ENCODE peak calls at places on chromosome 6, in four cellular contexts. Q is NT2/D1, M is H1, Z is HepG2. L is an unnamed sample.

GRCh38 chr6:112286010-112286409 is 31.6 kb upstream of the LAMA4 start:
- DNase-seq in Q (no peak), M (no peak), Z (no peak), L (peak; percentile 11)

GRCh38 chr6:25054469-25054868 is 118.7 kb upstream of the RIPOR2 start:
- DNase-seq in Q (no peak), M (no peak), Z (no peak), L (no peak)

GRCh38 chr6:52305385-52305784 is 20.8 kb upstream of the MCM3 start:
- DNase-seq in Q (no peak), M (no peak), Z (no peak), L (no peak)

GRCh38 chr6:44297063-44298038 is 15.8 kb downstream of the AARS2 start:
- DNase-seq in Q (no peak), M (peak; percentile 87), Z (no peak), L (no peak)

GRCh38 chr6:119110601-119111548 is 32.4 kb upstream of the FAM184A start:
- DNase-seq in Q (peak; percentile 16), M (no peak), Z (peak; percentile 69), L (peak; percentile 28)

GRCh38 chr6:87001494-87001893 is 64.2 kb downstream of the HTR1E start:
- DNase-seq in Q (no peak), M (no peak), Z (no peak), L (no peak)

GRCh38 chr6:28172006-28172405 is 30.3 kb downstream of the ZKSCAN8 start:
- DNase-seq in Q (no peak), M (no peak), Z (no peak), L (no peak)

GRCh38 chr6:128648022-128648598 is 127.7 kb upstream of the PTPRK start:
- DNase-seq in Q (no peak), M (no peak), Z (no peak), L (no peak)

GRCh38 chr6:117555262-117555849 is 47.0 kb downstream of the GOPC start:
- DNase-seq in Q (no peak), M (no peak), Z (no peak), L (no peak)

GRCh38 chr6:118319890-118320289 is 228.2 kb upstream of the PLN start:
- DNase-seq in Q (no peak), M (no peak), Z (no peak), L (no peak)

GRCh38 chr6:113496157-113496556 is 361.0 kb upstream of the MARCKS start:
- DNase-seq in Q (no peak), M (no peak), Z (no peak), L (no peak)

GRCh38 chr6:111625511-111626331 is 20.0 kb upstream of the TRAF3IP2 start:
- DNase-seq in Q (no peak), M (no peak), Z (no peak), L (no peak)

GRCh38 chr6:105591053-105591452 is 188.2 kb upstream of the PREP start:
- DNase-seq in Q (no peak), M (no peak), Z (no peak), L (peak; percentile 79)

GRCh38 chr6:159969921-159970320 is 1.0 kb downstream of the IGF2R start:
- DNase-seq in Q (no peak), M (no peak), Z (peak; percentile 92), L (no peak)

GRCh38 chr6:134447883-134448387 is 130.0 kb upstream of the SGK1 start:
- DNase-seq in Q (no peak), M (no peak), Z (no peak), L (no peak)

DNA sequence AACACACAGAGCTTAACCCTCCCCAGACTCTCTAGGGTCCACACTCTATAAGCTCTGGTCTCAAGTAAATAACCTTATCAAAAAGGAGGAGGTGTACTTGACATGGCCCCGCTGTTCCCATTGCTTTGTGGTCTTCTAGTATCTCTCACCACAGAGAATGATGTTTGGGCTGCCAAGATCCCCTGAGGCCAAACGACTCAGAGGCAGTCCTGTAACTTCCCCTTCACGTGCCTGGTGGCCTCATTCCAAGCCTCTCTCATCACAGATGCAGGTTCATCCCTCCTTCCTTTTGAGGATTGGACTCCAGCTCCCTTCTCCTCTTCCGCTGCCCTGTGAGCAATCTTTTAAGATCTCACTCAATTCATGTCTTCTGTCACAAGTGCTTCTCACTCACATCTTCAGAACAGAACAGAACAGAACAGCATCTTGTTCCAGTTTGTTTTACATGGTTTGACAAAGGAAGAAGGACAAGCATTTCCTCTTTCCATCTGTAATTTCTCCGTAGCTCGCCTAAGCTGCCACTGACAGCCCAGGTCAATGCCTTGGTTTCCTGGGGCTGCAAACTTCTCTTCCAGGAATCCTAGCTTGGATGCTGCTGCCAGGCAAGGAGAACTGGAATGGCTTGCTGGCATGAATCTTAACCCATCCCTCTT is 541.5 kb downstream of the CD83 start:
- DNase-seq in Q (no peak), M (no peak), Z (no peak), L (no peak)
- TF ChIP-seq SUZ12 in Q (no peak), M (no peak), Z (no peak), L (no peak)

DNA sequence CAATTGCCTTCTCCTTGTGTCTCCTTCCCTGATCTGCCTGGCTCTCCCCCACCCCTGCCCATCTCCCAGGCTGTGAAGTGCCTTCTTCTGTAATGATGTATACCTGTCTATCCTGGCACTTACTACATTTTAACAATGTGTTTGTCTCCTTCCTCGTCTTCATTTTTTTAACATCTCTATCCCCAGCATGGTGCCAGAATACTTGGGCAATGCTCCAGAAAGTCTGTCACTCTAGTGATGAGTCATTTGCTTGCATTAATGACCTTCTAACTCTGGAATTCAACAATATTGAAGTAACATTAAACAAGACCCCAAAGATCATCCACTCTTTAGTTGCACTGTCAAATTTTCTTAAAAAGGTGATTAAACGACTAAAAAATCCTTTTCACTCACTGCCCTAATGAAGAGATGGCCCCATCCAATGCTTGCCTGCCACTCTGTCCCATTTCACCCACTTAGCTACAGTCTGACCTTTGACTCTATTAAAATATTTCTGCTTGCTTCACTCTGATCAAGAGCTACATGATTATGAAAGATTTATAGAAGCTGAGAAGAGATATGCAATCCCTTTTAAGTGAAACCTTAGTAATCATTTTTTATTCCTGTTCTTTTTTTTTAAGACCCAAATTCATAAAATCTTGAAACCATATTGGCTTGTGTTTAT is 7.7 kb upstream of the KLHL31 start:
- DNase-seq in Q (no peak), M (no peak), Z (peak; percentile 71), L (no peak)
- H3K4me1 ChIP-seq in Q (no peaks in the 10 kb centered on the region), M (no peaks in the 10 kb centered on the region), Z (peaks cover 8% of the 10 kb centered on the region), L (no peaks in the 10 kb centered on the region)

DNA sequence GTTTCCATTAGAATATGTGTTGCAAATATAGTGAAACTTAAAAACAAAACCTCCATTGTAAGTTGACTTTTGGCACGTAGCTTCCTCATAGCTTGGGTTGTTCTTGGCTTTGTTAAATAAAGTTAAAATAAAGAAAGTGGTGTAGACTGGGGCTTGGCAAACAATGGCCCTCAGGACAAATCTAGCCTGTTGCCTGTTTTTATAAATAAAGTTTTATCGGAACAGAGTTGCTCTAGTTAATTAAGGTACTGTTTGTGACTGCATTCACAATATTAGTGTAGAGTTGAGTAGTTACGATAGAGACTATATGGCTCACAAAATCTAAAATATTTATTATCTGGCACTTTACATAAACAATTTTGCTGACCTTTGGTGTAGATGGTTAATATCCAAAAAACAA is 168.8 kb downstream of the CDKAL1 start:
- DNase-seq in Q (no peak), M (no peak), Z (no peak), L (no peak)
- TF ChIP-seq SUZ12 in Q (no peak), M (no peak), Z (no peak), L (no peak)

GRCh38 chr6:7241160-7241559 is 71.8 kb downstream of the SSR1 start:
- DNase-seq in Q (no peak), M (no peak), Z (no peak), L (no peak)
- H3K4me1 ChIP-seq in Q (no peaks in the 10 kb centered on the region), M (peaks cover 18% of the 10 kb centered on the region), Z (peaks cover 78% of the 10 kb centered on the region), L (peaks cover 50% of the 10 kb centered on the region)

GRCh38 chr6:11497881-11498280 is 39.7 kb upstream of the TMEM170B start:
- DNase-seq in Q (no peak), M (no peak), Z (no peak), L (no peak)
- TF ChIP-seq SUZ12 in Q (no peak), M (no peak), Z (no peak), L (no peak)

DNA sequence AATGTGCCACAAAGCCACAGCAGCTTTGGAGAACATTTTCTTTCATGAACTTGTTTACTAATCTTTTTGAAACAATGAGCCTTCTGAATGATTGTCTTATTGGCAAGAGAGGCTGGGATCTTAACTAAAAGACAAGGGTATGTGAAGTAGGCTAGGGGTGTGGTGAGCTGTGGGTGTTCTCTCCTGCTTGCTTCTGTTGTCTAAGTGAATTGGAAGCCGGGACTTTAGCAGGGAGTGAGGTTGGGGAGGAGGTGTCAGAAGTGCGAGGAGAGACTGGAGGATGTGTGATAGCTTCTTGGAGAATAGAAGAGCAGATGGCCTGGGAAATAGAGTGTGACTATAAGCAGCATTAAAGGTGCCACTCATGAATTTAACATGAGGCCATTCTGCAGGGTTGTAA is 562.8 kb downstream of the UTRN start:
- DNase-seq in Q (no peak), M (no peak), Z (no peak), L (no peak)
- H3K4me1 ChIP-seq in Q (no peaks in the 10 kb centered on the region), M (peaks cover 3% of the 10 kb centered on the region), Z (no peaks in the 10 kb centered on the region), L (no peaks in the 10 kb centered on the region)

GRCh38 chr6:37739618-37740017 is 41.9 kb upstream of the MDGA1 start:
- DNase-seq in Q (no peak), M (no peak), Z (no peak), L (no peak)

GRCh38 chr6:37738216-37738615 is 40.5 kb upstream of the MDGA1 start:
- DNase-seq in Q (no peak), M (no peak), Z (no peak), L (no peak)

GRCh38 chr6:37732688-37733087 is 35.0 kb upstream of the MDGA1 start:
- DNase-seq in Q (no peak), M (peak; percentile 77), Z (no peak), L (no peak)

GRCh38 chr6:37731888-37732287 is 34.2 kb upstream of the MDGA1 start:
- DNase-seq in Q (no peak), M (no peak), Z (no peak), L (peak; percentile 39)

GRCh38 chr6:37735722-37736121 is 38.0 kb upstream of the MDGA1 start:
- DNase-seq in Q (no peak), M (no peak), Z (no peak), L (no peak)
- TF ChIP-seq SUZ12 in Q (no peak), M (no peak), Z (no peak), L (no peak)

GRCh38 chr6:161607696-161608297 is 333.9 kb upstream of the AGPAT4 start:
- DNase-seq in Q (no peak), M (no peak), Z (no peak), L (no peak)
- H3K4me1 ChIP-seq in Q (no peaks in the 10 kb centered on the region), M (no peaks in the 10 kb centered on the region), Z (no peaks in the 10 kb centered on the region), L (no peaks in the 10 kb centered on the region)

GRCh38 chr6:43089874-43090556 is 13.9 kb downstream of the PTK7 start:
- DNase-seq in Q (no peak), M (peak; percentile 57), Z (peak; percentile 95), L (no peak)

GRCh38 chr6:43089467-43089866 is 13.4 kb downstream of the PTK7 start:
- DNase-seq in Q (no peak), M (peak; percentile 60), Z (no peak), L (no peak)

GRCh38 chr6:43090557-43090952 is 14.4 kb downstream of the PTK7 start:
- DNase-seq in Q (no peak), M (no peak), Z (no peak), L (no peak)

GRCh38 chr6:43091020-43091419 is 14.9 kb downstream of the PTK7 start:
- DNase-seq in Q (no peak), M (no peak), Z (no peak), L (no peak)

DNA sequence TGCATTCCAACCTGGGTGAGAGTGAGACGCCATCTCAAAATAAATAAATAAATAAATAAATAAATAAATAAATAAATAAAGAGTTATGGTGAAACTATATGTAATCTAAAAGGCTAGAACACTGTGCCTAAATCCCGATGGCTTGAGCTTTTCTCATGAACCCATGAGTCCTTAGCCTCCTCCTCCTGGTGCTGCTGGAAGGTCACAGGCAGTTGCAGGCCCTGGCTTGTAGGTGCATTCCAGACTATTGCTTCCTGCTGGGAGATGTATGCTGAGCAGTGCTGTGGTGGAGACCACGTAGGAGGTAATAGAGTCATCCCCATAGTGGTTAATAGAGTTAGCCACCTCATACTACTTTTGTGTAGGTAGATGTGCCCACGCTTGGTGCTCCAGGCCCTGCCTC is 12.5 kb downstream of the PTK7 start:
- DNase-seq in Q (no peak), M (no peak), Z (no peak), L (no peak)
- TF ChIP-seq SUZ12 in Q (no peak), M (no peak), Z (no peak), L (no peak)